ENCODE peak calls at places on chromosomes 1 and 21, in ten cellular contexts. A is ovary; H is CD8-positive, alpha-beta memory T cell; W is stimulated activated CD4-positive, alpha-beta T cell treated with anti-CD3 and anti-CD28 coated beads, Interleukin-2, amount 100 ng/mL, for 48 hours; S is globus pallidus; J is HEK293T; G is NCI-H526; Y is adrenal gland; F is iris pigment epithelial cell; V is uterus. X is an unnamed sample.
A peak's percentile ranks its signal among the peaks of the same experiment; 100 is the strongest.

GRCh38 chr21:45013271-45013841 is 61.0 kb upstream of the ADARB1 start:
- DNase-seq in J (no peak), Y (no peak), S (no peak), V (no peak), W (no peak), A (peak; percentile 5), G (no peak), H (peak; percentile 22), F (no peak), X (no peak)

GRCh38 chr1:1000357-1001056 is 610 bp upstream of the HES4 start:
- DNase-seq in G (peak; percentile 89), Y (peak; percentile 75), F (peak; percentile 73), J (peak; percentile 88), H (peak; percentile 85), S (no peak), W (peak; percentile 73), A (no peak), V (peak; percentile 77), X (no peak)

GRCh38 chr1:110465038-110465813 is 14.3 kb downstream of the PROK1 start:
- DNase-seq in H (no peak), W (no peak), G (no peak), S (no peak), Y (no peak), V (no peak), A (no peak), F (no peak), J (no peak), X (no peak)

GRCh38 chr1:226951286-226952120 is 11.4 kb downstream of the COQ8A start:
- DNase-seq in J (no peak), V (no peak), W (no peak), Y (peak; percentile 10), A (no peak), G (no peak), S (no peak), H (no peak), F (no peak), X (no peak)

GRCh38 chr1:100545855-100546254 is 7.9 kb downstream of the GPR88 start:
- DNase-seq in S (no peak), W (no peak), A (no peak), G (no peak), F (no peak), V (no peak), H (no peak), Y (no peak), J (no peak), X (no peak)

GRCh38 chr21:35525443-35525842 is 476.3 kb upstream of the RUNX1 start:
- DNase-seq in V (no peak), G (no peak), S (no peak), F (no peak), H (no peak), Y (no peak), J (no peak), A (no peak), W (no peak), X (no peak)

GRCh38 chr1:41037116-41037903 is 15.8 kb upstream of the SLFNL1 start:
- DNase-seq in A (no peak), S (no peak), V (no peak), J (no peak), Y (no peak), W (no peak), G (no peak), H (no peak), F (no peak), X (no peak)

GRCh38 chr1:224427346-224427745 is 7.3 kb downstream of the WDR26 start:
- DNase-seq in H (no peak), A (no peak), Y (no peak), J (no peak), G (no peak), F (peak; percentile 83), S (no peak), W (no peak), V (no peak), X (no peak)

X was measured in SW 1271.